ENCODE peak calls at places on chromosome 4, in seven cellular contexts. H is endothelial cell, V is fibroblast of the aortic adventitia, X is prostate gland, Z is activated B cell treated with CpG ODN at 0.5 μM for 24 hours, B is lower leg skin, F is fibroblast of lung. T is an unnamed sample.

GRCh38 chr4:152209772-152210493 is 326.0 kb downstream of the FBXW7 start:
- DNase-seq in Z (no peak), H (no peak), X (no peak), B (no peak), V (peak), F (no peak), T (no peak)

GRCh38 chr4:10104211-10104990 is 12.2 kb downstream of the WDR1 start:
- DNase-seq in B (no peak), F (peak), X (no peak), V (peak), H (no peak), Z (no peak), T (no peak)

GRCh38 chr4:39526810-39527295 is 386 bp downstream of the UGDH start:
- DNase-seq in H (no peak), X (no peak), Z (no peak), F (no peak), V (peak), B (peak), T (peak)

GRCh38 chr4:24743931-24744330 is 51.4 kb upstream of the SOD3 start:
- DNase-seq in B (no peak), V (no peak), F (no peak), X (no peak), Z (no peak), H (no peak), T (no peak)

GRCh38 chr4:148831945-148832344 is 389.7 kb upstream of the NR3C2 start:
- DNase-seq in X (no peak), H (no peak), V (peak), B (no peak), Z (no peak), F (peak), T (no peak)

GRCh38 chr4:76984788-76985211 is 35.2 kb downstream of the SEPTIN11 start:
- DNase-seq in X (no peak), H (no peak), F (peak), V (peak), B (peak), Z (no peak), T (no peak)

GRCh38 chr4:60865238-60865637 is 334.9 kb upstream of the ADGRL3 start:
- DNase-seq in V (no peak), B (no peak), H (peak), X (no peak), Z (no peak), F (peak), T (no peak)

GRCh38 chr4:87211249-87211952 is 9.0 kb downstream of the KLHL8 start:
- DNase-seq in X (no peak), H (no peak), V (peak), B (no peak), F (no peak), Z (no peak), T (no peak)

GRCh38 chr4:17163156-17163555 is 264.7 kb upstream of the LDB2 start:
- DNase-seq in Z (no peak), B (no peak), V (no peak), F (no peak), X (no peak), H (no peak), T (no peak)

GRCh38 chr4:70671091-70671490 is 4.8 kb upstream of the JCHAIN start:
- DNase-seq in V (no peak), F (no peak), X (no peak), Z (no peak), H (no peak), B (no peak), T (no peak)

GRCh38 chr4:87555751-87556619 is 26.8 kb upstream of the SPARCL1 start:
- DNase-seq in H (no peak), F (peak), X (no peak), B (no peak), Z (no peak), V (peak), T (no peak)

GRCh38 chr4:11271263-11271662 is 157.4 kb downstream of the HS3ST1 start:
- DNase-seq in H (no peak), Z (no peak), X (no peak), B (no peak), F (no peak), V (no peak), T (no peak)

DNA sequence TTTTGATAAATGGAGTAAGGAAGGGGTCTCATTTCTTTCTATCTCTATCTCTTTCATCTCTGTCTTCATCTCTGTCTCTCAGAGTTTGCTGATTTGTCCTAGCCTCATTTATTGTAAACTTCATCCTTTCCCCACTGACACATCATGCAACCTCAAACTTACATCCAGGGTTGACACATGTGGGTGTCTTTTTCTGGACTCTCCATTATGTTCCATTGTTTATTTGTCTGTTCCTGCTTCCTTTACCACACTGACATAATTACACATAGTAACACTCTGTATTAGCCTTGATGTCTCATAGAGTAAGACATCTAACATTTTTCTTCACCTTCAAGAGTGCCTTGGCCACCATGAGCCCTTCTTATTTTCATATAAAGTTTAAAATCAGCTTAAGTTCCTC is 8.1 kb upstream of the SRD5A3 start:
- DNase-seq in X (no peak), H (no peak), B (no peak), Z (no peak), F (no peak), V (no peak), T (no peak)
- TF ChIP-seq CTCF in X (no peak), H (no peak), B (no peak), Z (no peak), F (no peak), V (no peak), T (no peak)

GRCh38 chr4:112853662-112854256 is 195.7 kb upstream of the ANK2 start:
- DNase-seq in H (no peak), B (no peak), F (peak), Z (no peak), X (no peak), V (peak), T (no peak)
- TF ChIP-seq CTCF in H (no peak), B (no peak), F (peak), Z (no peak), X (no peak), V (peak), T (no peak)

GRCh38 chr4:110620352-110621327 is 2.2 kb downstream of the PITX2 start:
- DNase-seq in V (no peak), X (peak), B (no peak), F (no peak), Z (no peak), H (peak), T (no peak)
- TF ChIP-seq CTCF in V (no peak), X (no peak), B (no peak), F (no peak), Z (no peak), H (no peak), T (no peak)

DNA sequence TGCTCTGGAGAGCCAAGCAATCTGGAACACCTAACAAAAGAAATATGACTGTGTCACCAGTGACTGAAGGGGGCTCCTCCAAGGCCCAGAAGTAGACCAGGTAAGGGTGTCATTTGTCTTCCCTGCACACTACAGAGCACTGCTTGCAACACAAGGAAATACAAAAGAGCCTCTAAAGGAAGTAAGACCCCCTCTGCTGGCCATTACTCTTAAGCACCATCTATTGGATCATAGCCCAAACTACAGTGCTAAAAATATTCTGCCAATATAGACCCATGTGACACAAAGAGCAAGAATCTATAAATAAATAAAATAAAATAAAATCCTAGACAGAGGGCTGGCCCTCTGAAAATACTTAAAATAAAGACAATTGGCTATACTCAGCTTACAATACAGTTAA is 528.7 kb downstream of the TMA16 start:
- DNase-seq in V (no peak), F (no peak), Z (no peak), B (no peak), H (no peak), X (no peak), T (no peak)
- TF ChIP-seq CTCF in V (no peak), F (no peak), Z (no peak), B (no peak), H (no peak), X (no peak), T (no peak)

GRCh38 chr4:134470544-134470943 is 269.0 kb upstream of the PABPC4L start:
- DNase-seq in V (no peak), B (no peak), H (peak), X (peak), F (peak), Z (no peak), T (no peak)
- TF ChIP-seq CTCF in V (no peak), B (no peak), H (no peak), X (peak), F (no peak), Z (no peak), T (no peak)

DNA sequence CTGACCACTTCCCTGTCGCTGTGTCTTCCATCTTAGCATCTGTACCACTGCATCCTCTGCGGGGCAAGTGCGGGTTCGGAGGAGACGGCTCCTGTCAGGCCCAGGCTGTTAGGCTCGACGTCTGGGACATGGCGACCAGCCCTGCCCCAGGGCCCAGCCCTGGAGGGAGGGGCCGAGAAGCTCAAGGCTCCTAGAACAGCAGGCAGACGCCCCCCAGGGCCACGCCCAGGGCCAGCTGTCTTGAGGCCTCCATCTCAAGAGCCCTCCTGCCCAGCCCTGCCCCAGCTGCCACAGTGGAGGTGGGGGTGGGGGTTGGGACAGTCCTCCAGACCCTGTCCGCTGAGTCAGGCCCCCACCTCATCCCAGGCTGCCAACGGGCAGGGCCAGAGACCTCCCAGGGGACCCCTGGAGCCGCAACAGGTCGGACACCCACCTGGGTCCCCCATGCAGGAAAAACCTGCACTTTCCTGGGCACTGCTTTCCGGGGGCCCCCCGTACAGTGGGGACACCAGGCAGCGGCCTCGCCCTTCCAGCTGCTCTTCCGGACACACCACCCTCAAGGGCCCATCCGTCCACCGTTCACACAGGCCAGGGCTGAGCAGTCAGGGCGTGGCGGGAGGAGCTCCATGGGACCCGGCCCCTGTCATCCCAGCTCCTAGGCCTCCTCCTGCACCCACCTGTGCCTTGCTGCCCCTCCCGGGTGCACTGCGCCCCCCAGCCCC is 83.1 kb downstream of the FAM53A start:
- DNase-seq in H (no peak), F (no peak), Z (no peak), V (no peak), X (no peak), B (no peak), T (no peak)
- TF ChIP-seq CTCF in H (no peak), F (no peak), Z (no peak), V (no peak), X (no peak), B (no peak), T (no peak)

GRCh38 chr4:41232406-41232805 is 18.1 kb upstream of the APBB2 start:
- DNase-seq in X (no peak), F (no peak), H (no peak), Z (no peak), B (no peak), V (no peak), T (no peak)
- TF ChIP-seq CTCF in X (no peak), F (no peak), H (no peak), Z (no peak), B (no peak), V (peak), T (no peak)